ENCODE peak calls at places on chromosomes 3 and 15, in five cellular contexts. F, E, U, N and D are unnamed samples.

GRCh38 chr15:78974272-78974918 is 29.5 kb upstream of the CTSH start:
- DNase-seq in F (no peak), E (no peak), U (no peak), N (no peak), D (no peak)

GRCh38 chr15:101635944-101636727 is 16.0 kb downstream of the TM2D3 start:
- DNase-seq in F (no peak), E (no peak), U (no peak), N (no peak), D (no peak)

GRCh38 chr15:57444877-57445513 is 68.7 kb downstream of the CGNL1 start:
- DNase-seq in F (no peak), E (no peak), U (no peak), N (no peak), D (no peak)

GRCh38 chr15:43198992-43199391 is 13.8 kb downstream of the CCNDBP1 start:
- DNase-seq in F (no peak), E (no peak), U (no peak), N (no peak), D (no peak)

GRCh38 chr15:82750831-82751181 is 41.1 kb upstream of the AP3B2 start:
- DNase-seq in F (no peak), E (no peak), U (no peak), N (peak; percentile 15), D (peak; percentile 15)

GRCh38 chr3:149833241-149833640 is 20.2 kb downstream of the RNF13 start:
- DNase-seq in F (no peak), E (no peak), U (no peak), N (no peak), D (no peak)

GRCh38 chr15:100201376-100202280 is 140.1 kb downstream of the ADAMTS17 start:
- DNase-seq in F (peak; percentile 9), E (no peak), U (no peak), N (no peak), D (no peak)

GRCh38 chr3:188916934-188917391 is 254.8 kb upstream of the TPRG1 start:
- DNase-seq in F (no peak), E (no peak), U (no peak), N (no peak), D (no peak)

GRCh38 chr3:112894258-112894657 is 47.6 kb upstream of the CD200R1L start:
- DNase-seq in F (no peak), E (no peak), U (no peak), N (no peak), D (no peak)

GRCh38 chr3:174409085-174409743 is 449.9 kb upstream of the NAALADL2 start:
- DNase-seq in F (no peak), E (no peak), U (no peak), N (no peak), D (no peak)

GRCh38 chr3:42117175-42118008 is 26.2 kb downstream of the TRAK1 start:
- DNase-seq in F (no peak), E (no peak), U (no peak), N (peak; percentile 70), D (peak; percentile 36)

GRCh38 chr3:150666167-150666566 is 37.6 kb downstream of the ERICH6 start:
- DNase-seq in F (no peak), E (no peak), U (no peak), N (no peak), D (no peak)

GRCh38 chr3:186461141-186461540 is 83.0 kb downstream of the CRYGS start:
- DNase-seq in F (no peak), E (no peak), U (no peak), N (peak; percentile 22), D (peak; percentile 52)

GRCh38 chr3:39388741-39389248 is 5.6 kb downstream of the SLC25A38 start:
- DNase-seq in F (no peak), E (no peak), U (no peak), N (no peak), D (no peak)

GRCh38 chr15:71109130-71109529 is 6.1 kb upstream of the THSD4 start:
- DNase-seq in F (no peak), E (no peak), U (no peak), N (peak; percentile 38), D (no peak)

GRCh38 chr3:122101646-122102045 is 46.5 kb downstream of the CD86 start:
- DNase-seq in F (no peak), E (no peak), U (no peak), N (no peak), D (peak; percentile 23)

GRCh38 chr3:11238057-11238456 is 34.1 kb upstream of the ATG7 start:
- DNase-seq in F (no peak), E (no peak), U (no peak), N (peak; percentile 61), D (peak; percentile 50)

GRCh38 chr3:114093596-114093995 is 37.1 kb downstream of the QTRT2 start:
- DNase-seq in F (no peak), E (no peak), U (no peak), N (peak; percentile 59), D (peak; percentile 74)

GRCh38 chr15:56496635-56497034 is 31.7 kb upstream of the MNS1 start:
- DNase-seq in F (no peak), E (no peak), U (no peak), N (peak; percentile 54), D (peak; percentile 70)